ENCODE peak calls at places on chromosomes 1 and 21, in eight cellular contexts. B is activated T-cell treated with anti-CD3 and anti-CD28 coated beads for 1 hour, T is T1000, P is adipocyte, V is HT1080, X is RKO, E is BE2C, N is heart left ventricle. I is an unnamed sample.

GRCh38 chr1:174209347-174210187 is 50.2 kb downstream of the RABGAP1L start:
- DNase-seq in B (no peak), T (no peak), P (no peak), V (no peak), X (no peak), E (no peak), N (no peak), I (no peak)

GRCh38 chr1:169027607-169028320 is 78.7 kb upstream of the ATP1B1 start:
- DNase-seq in B (no peak), T (no peak), P (no peak), V (no peak), X (no peak), E (no peak), N (no peak), I (no peak)

GRCh38 chr1:175599212-175599681 is 144.1 kb downstream of the TNR start:
- DNase-seq in B (no peak), T (no peak), P (no peak), V (no peak), X (no peak), E (no peak), N (no peak), I (no peak)

GRCh38 chr1:3249236-3249845 is 180.3 kb downstream of the PRDM16 start:
- DNase-seq in B (no peak), T (no peak), P (no peak), V (no peak), X (no peak), E (no peak), N (no peak), I (no peak)

GRCh38 chr21:44873356-44874239 is at the start of gene PTTG1IP:
- DNase-seq in B (peak; percentile 99), T (peak; percentile 97), P (peak; percentile 99), V (peak; percentile 95), X (peak; percentile 94), E (peak; percentile 100), N (peak; percentile 99), I (peak; percentile 94)

GRCh38 chr1:65948609-65949229 is 156.0 kb downstream of the PDE4B start:
- DNase-seq in B (no peak), T (peak; percentile 18), P (peak; percentile 72), V (peak; percentile 52), X (peak; percentile 20), E (no peak), N (no peak), I (peak; percentile 90)

GRCh38 chr1:94654031-94654430 is 112.5 kb upstream of the F3 start:
- DNase-seq in B (no peak), T (no peak), P (no peak), V (peak; percentile 75), X (no peak), E (no peak), N (no peak), I (no peak)

GRCh38 chr1:229199892-229200291 is 71.0 kb upstream of the RAB4A start:
- DNase-seq in B (no peak), T (no peak), P (no peak), V (no peak), X (no peak), E (no peak), N (no peak), I (no peak)

GRCh38 chr1:234533034-234533571 is 54.1 kb upstream of the TARBP1 start:
- DNase-seq in B (no peak), T (no peak), P (peak; percentile 78), V (peak; percentile 81), X (peak; percentile 72), E (no peak), N (peak; percentile 51), I (peak; percentile 95)

GRCh38 chr1:55869050-55869449 is 653.9 kb upstream of the USP24 start:
- DNase-seq in B (no peak), T (no peak), P (peak; percentile 29), V (no peak), X (no peak), E (no peak), N (peak; percentile 34), I (peak; percentile 44)

GRCh38 chr1:29312469-29313466 is 76.4 kb downstream of the PTPRU start:
- DNase-seq in B (no peak), T (no peak), P (no peak), V (no peak), X (no peak), E (no peak), N (no peak), I (no peak)

GRCh38 chr1:40153073-40153770 is 8.0 kb upstream of the RLF start:
- DNase-seq in B (no peak), T (no peak), P (peak; percentile 80), V (peak; percentile 46), X (peak; percentile 72), E (peak; percentile 6), N (no peak), I (peak; percentile 68)

GRCh38 chr1:11691302-11691914 is at the start of gene DRAXIN:
- DNase-seq in B (no peak), T (no peak), P (peak; percentile 25), V (no peak), X (no peak), E (peak; percentile 18), N (no peak), I (no peak)

GRCh38 chr1:93907718-93908117 is 1.5 kb downstream of the GCLM start:
- DNase-seq in B (no peak), T (no peak), P (peak; percentile 77), V (peak; percentile 57), X (peak; percentile 75), E (peak; percentile 60), N (no peak), I (peak; percentile 62)

GRCh38 chr1:64598100-64598571 is 128.2 kb downstream of the CACHD1 start:
- DNase-seq in B (no peak), T (no peak), P (peak; percentile 86), V (peak; percentile 55), X (no peak), E (no peak), N (no peak), I (peak; percentile 16)

GRCh38 chr1:71200503-71200902 is 119.7 kb upstream of the ZRANB2 start:
- DNase-seq in B (no peak), T (no peak), P (no peak), V (no peak), X (no peak), E (no peak), N (no peak), I (no peak)

GRCh38 chr1:41568204-41568603 is 83.7 kb upstream of the EDN2 start:
- DNase-seq in B (no peak), T (no peak), P (no peak), V (no peak), X (no peak), E (no peak), N (no peak), I (no peak)

GRCh38 chr1:201740086-201740541 is 88.8 kb upstream of the IPO9 start:
- DNase-seq in B (no peak), T (no peak), P (peak; percentile 57), V (no peak), X (no peak), E (no peak), N (no peak), I (no peak)

GRCh38 chr1:207959141-207959825 is 48.4 kb upstream of the CD34 start:
- DNase-seq in B (no peak), T (no peak), P (peak; percentile 69), V (no peak), X (no peak), E (no peak), N (peak; percentile 87), I (peak; percentile 53)

GRCh38 chr1:2156866-2157265 is 37.7 kb downstream of the FAAP20 start:
- DNase-seq in B (no peak), T (no peak), P (no peak), V (no peak), X (no peak), E (no peak), N (no peak), I (no peak)

GRCh38 chr1:207321790-207322530 is 482 bp downstream of the CD55 start:
- DNase-seq in B (no peak), T (no peak), P (peak; percentile 46), V (peak; percentile 11), X (peak; percentile 38), E (no peak), N (no peak), I (peak; percentile 13)

GRCh38 chr21:38662224-38662568 is 143.5 kb upstream of the ETS2 start:
- DNase-seq in B (no peak), T (no peak), P (no peak), V (no peak), X (no peak), E (no peak), N (no peak), I (no peak)

GRCh38 chr1:100459815-100460114 is 78.2 kb upstream of the GPR88 start:
- DNase-seq in B (no peak), T (no peak), P (no peak), V (no peak), X (no peak), E (no peak), N (no peak), I (no peak)

I was measured in fibroblast of gingiva.